ENCODE peak calls at places on chromosomes 12 and 14, in nine cellular contexts. One of them, this sample, is unnamed.

GRCh38 chr12:107515446-107515958 is 170.1 kb upstream of the PWP1 start:
- DNase-seq in uterus: no peak
- DNase-seq in breast epithelium: no peak
- DNase-seq in right lobe of liver: no peak
- DNase-seq in HCT116: peak
- DNase-seq in stomach: no peak
- DNase-seq in A549: peak
- DNase-seq in lower leg skin: peak
- DNase-seq in K562: no peak
- DNase-seq in this sample: peak

GRCh38 chr14:98022541-98023520 is 1225.6 kb downstream of the VRK1 start:
- DNase-seq in breast epithelium: no peak
- DNase-seq in K562: no peak
- DNase-seq in uterus: no peak
- DNase-seq in lower leg skin: no peak
- DNase-seq in HCT116: no peak
- DNase-seq in right lobe of liver: no peak
- DNase-seq in A549: no peak
- DNase-seq in stomach: no peak
- DNase-seq in this sample: no peak

GRCh38 chr12:123971770-123972447 is 722 bp downstream of the CCDC92 start:
- DNase-seq in breast epithelium: peak
- DNase-seq in stomach: peak
- DNase-seq in lower leg skin: peak
- DNase-seq in right lobe of liver: peak
- DNase-seq in A549: peak
- DNase-seq in K562: peak
- DNase-seq in uterus: peak
- DNase-seq in HCT116: no peak
- DNase-seq in this sample: peak

GRCh38 chr12:88781909-88782308 is 201.6 kb upstream of the KITLG start:
- DNase-seq in lower leg skin: no peak
- DNase-seq in HCT116: no peak
- DNase-seq in uterus: no peak
- DNase-seq in breast epithelium: no peak
- DNase-seq in A549: no peak
- DNase-seq in K562: no peak
- DNase-seq in right lobe of liver: no peak
- DNase-seq in stomach: no peak
- DNase-seq in this sample: no peak

GRCh38 chr14:93150227-93151206 is 34.2 kb downstream of the MOAP1 start:
- DNase-seq in HCT116: no peak
- DNase-seq in breast epithelium: no peak
- DNase-seq in uterus: no peak
- DNase-seq in right lobe of liver: peak
- DNase-seq in lower leg skin: peak
- DNase-seq in A549: no peak
- DNase-seq in K562: no peak
- DNase-seq in stomach: peak
- DNase-seq in this sample: no peak

GRCh38 chr12:71780207-71780822 is 25.7 kb downstream of the RAB21 start:
- DNase-seq in stomach: peak
- DNase-seq in right lobe of liver: no peak
- DNase-seq in K562: peak
- DNase-seq in breast epithelium: no peak
- DNase-seq in HCT116: peak
- DNase-seq in lower leg skin: no peak
- DNase-seq in uterus: no peak
- DNase-seq in A549: peak
- DNase-seq in this sample: no peak

GRCh38 chr14:63343878-63344277 is 25.1 kb upstream of the GPHB5 start:
- DNase-seq in HCT116: no peak
- DNase-seq in K562: no peak
- DNase-seq in breast epithelium: no peak
- DNase-seq in uterus: no peak
- DNase-seq in stomach: no peak
- DNase-seq in A549: no peak
- DNase-seq in right lobe of liver: no peak
- DNase-seq in lower leg skin: no peak
- DNase-seq in this sample: no peak

GRCh38 chr14:63727231-63727735 is 582 bp downstream of the SGPP1 start:
- DNase-seq in breast epithelium: peak
- DNase-seq in lower leg skin: no peak
- DNase-seq in HCT116: no peak
- DNase-seq in right lobe of liver: peak
- DNase-seq in stomach: peak
- DNase-seq in uterus: peak
- DNase-seq in K562: peak
- DNase-seq in A549: peak
- DNase-seq in this sample: peak

GRCh38 chr14:99229654-99230215 is 42.3 kb downstream of the BCL11B start:
- DNase-seq in HCT116: no peak
- DNase-seq in uterus: no peak
- DNase-seq in K562: no peak
- DNase-seq in right lobe of liver: no peak
- DNase-seq in lower leg skin: no peak
- DNase-seq in breast epithelium: no peak
- DNase-seq in stomach: no peak
- DNase-seq in A549: no peak
- DNase-seq in this sample: no peak

GRCh38 chr14:101220921-101221510 is 317.5 kb upstream of the RTL1 start:
- DNase-seq in HCT116: no peak
- DNase-seq in right lobe of liver: peak
- DNase-seq in A549: no peak
- DNase-seq in uterus: no peak
- DNase-seq in stomach: no peak
- DNase-seq in breast epithelium: no peak
- DNase-seq in K562: no peak
- DNase-seq in lower leg skin: no peak
- DNase-seq in this sample: no peak

GRCh38 chr14:61444215-61444768 is 122.9 kb downstream of the PRKCH start:
- DNase-seq in right lobe of liver: no peak
- DNase-seq in stomach: no peak
- DNase-seq in K562: no peak
- DNase-seq in HCT116: no peak
- DNase-seq in uterus: no peak
- DNase-seq in breast epithelium: no peak
- DNase-seq in lower leg skin: no peak
- DNase-seq in A549: no peak
- DNase-seq in this sample: no peak

GRCh38 chr12:6771091-6771495 is 1.2 kb upstream of the LAG3 start:
- DNase-seq in right lobe of liver: no peak
- DNase-seq in breast epithelium: no peak
- DNase-seq in lower leg skin: peak
- DNase-seq in uterus: no peak
- DNase-seq in A549: no peak
- DNase-seq in HCT116: no peak
- DNase-seq in K562: no peak
- DNase-seq in stomach: no peak
- DNase-seq in this sample: no peak

GRCh38 chr12:3168775-3169221 is 91.6 kb downstream of the TSPAN9 start:
- DNase-seq in stomach: no peak
- DNase-seq in A549: peak
- DNase-seq in right lobe of liver: no peak
- DNase-seq in lower leg skin: peak
- DNase-seq in uterus: peak
- DNase-seq in breast epithelium: peak
- DNase-seq in HCT116: peak
- DNase-seq in K562: peak
- DNase-seq in this sample: peak

GRCh38 chr12:107817250-107817649 is 42.7 kb downstream of the ASCL4 start:
- DNase-seq in right lobe of liver: no peak
- DNase-seq in A549: no peak
- DNase-seq in breast epithelium: no peak
- DNase-seq in K562: no peak
- DNase-seq in uterus: no peak
- DNase-seq in stomach: no peak
- DNase-seq in lower leg skin: no peak
- DNase-seq in HCT116: no peak
- DNase-seq in this sample: no peak

GRCh38 chr12:53451661-53452158 is at the start of gene PCBP2:
- DNase-seq in A549: peak
- DNase-seq in breast epithelium: peak
- DNase-seq in right lobe of liver: peak
- DNase-seq in lower leg skin: peak
- DNase-seq in K562: peak
- DNase-seq in HCT116: peak
- DNase-seq in uterus: peak
- DNase-seq in stomach: peak
- DNase-seq in this sample: peak
- TF ChIP-seq POLR2A in A549: peak
- TF ChIP-seq POLR2A in breast epithelium: no peak
- TF ChIP-seq POLR2A in right lobe of liver: peak
- TF ChIP-seq POLR2A in lower leg skin: peak
- TF ChIP-seq POLR2A in K562: peak
- TF ChIP-seq POLR2A in HCT116: no peak
- TF ChIP-seq POLR2A in uterus: peak
- TF ChIP-seq POLR2A in stomach: no peak
- TF ChIP-seq POLR2A in this sample: peak

DNA sequence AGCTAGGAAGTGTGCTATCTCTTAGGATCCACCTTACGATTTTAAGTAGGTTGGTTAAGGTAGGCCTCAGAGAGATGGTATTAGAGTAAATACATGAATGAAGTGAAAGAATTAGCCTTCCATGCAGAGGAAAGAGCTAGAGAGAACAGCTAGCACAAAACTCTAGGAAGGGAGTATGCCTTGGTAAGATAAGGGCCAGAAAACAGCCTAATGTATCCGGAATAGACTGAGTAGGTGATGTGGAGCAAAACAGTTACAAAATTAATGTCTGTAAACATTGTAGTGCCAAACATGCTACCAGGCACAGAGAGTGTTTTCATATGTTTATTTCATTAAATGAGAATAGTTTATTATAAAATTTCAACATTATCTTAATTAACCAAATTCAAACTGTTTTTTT is 315.1 kb downstream of the SOX5 start:
- DNase-seq in K562: no peak
- DNase-seq in breast epithelium: no peak
- DNase-seq in uterus: no peak
- DNase-seq in HCT116: no peak
- DNase-seq in lower leg skin: no peak
- DNase-seq in right lobe of liver: no peak
- DNase-seq in stomach: no peak
- DNase-seq in A549: no peak
- DNase-seq in this sample: no peak
- TF ChIP-seq POLR2A in K562: no peak
- TF ChIP-seq POLR2A in breast epithelium: no peak
- TF ChIP-seq POLR2A in uterus: no peak
- TF ChIP-seq POLR2A in HCT116: no peak
- TF ChIP-seq POLR2A in lower leg skin: no peak
- TF ChIP-seq POLR2A in right lobe of liver: no peak
- TF ChIP-seq POLR2A in stomach: no peak
- TF ChIP-seq POLR2A in A549: no peak
- TF ChIP-seq POLR2A in this sample: no peak

DNA sequence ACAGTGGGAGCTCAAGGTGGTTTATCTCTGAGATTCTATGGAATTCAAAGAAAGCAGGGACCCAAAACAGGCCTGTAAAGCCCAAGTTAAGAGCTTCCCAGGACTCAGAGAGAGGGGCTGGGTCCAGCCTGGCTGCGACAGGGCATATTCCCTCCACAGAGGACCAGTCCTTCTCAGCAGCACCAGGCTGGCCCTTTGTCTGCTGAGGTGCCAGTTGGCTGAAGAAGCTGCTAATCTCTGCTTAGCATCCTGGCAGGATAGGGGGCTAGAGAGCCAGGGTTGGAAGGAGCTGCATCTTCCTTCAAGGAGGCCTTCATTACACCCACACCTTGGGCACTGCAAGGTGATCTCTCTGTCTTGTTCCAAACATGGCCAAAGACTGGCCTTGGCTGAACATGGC is 68.3 kb upstream of the TUNAR start:
- DNase-seq in lower leg skin: no peak
- DNase-seq in uterus: no peak
- DNase-seq in right lobe of liver: no peak
- DNase-seq in stomach: no peak
- DNase-seq in A549: no peak
- DNase-seq in HCT116: no peak
- DNase-seq in K562: no peak
- DNase-seq in breast epithelium: no peak
- DNase-seq in this sample: no peak
- TF ChIP-seq POLR2A in lower leg skin: no peak
- TF ChIP-seq POLR2A in uterus: no peak
- TF ChIP-seq POLR2A in right lobe of liver: no peak
- TF ChIP-seq POLR2A in stomach: no peak
- TF ChIP-seq POLR2A in A549: no peak
- TF ChIP-seq POLR2A in HCT116: no peak
- TF ChIP-seq POLR2A in K562: no peak
- TF ChIP-seq POLR2A in breast epithelium: no peak
- TF ChIP-seq POLR2A in this sample: no peak

GRCh38 chr12:7934153-7934552 is 1.8 kb downstream of the SLC2A3 start:
- DNase-seq in K562: peak
- DNase-seq in lower leg skin: no peak
- DNase-seq in stomach: no peak
- DNase-seq in right lobe of liver: peak
- DNase-seq in breast epithelium: no peak
- DNase-seq in uterus: no peak
- DNase-seq in HCT116: no peak
- DNase-seq in A549: no peak
- DNase-seq in this sample: no peak

GRCh38 chr12:7934560-7935463 is 1.2 kb downstream of the SLC2A3 start:
- DNase-seq in HCT116: no peak
- DNase-seq in uterus: no peak
- DNase-seq in A549: no peak
- DNase-seq in lower leg skin: no peak
- DNase-seq in breast epithelium: no peak
- DNase-seq in right lobe of liver: peak
- DNase-seq in K562: no peak
- DNase-seq in stomach: no peak
- DNase-seq in this sample: no peak

GRCh38 chr12:7935464-7935772 is 569 bp downstream of the SLC2A3 start:
- DNase-seq in HCT116: no peak
- DNase-seq in uterus: no peak
- DNase-seq in A549: no peak
- DNase-seq in stomach: no peak
- DNase-seq in right lobe of liver: peak
- DNase-seq in lower leg skin: no peak
- DNase-seq in breast epithelium: no peak
- DNase-seq in K562: no peak
- DNase-seq in this sample: no peak

GRCh38 chr12:7935773-7936581 is at the start of gene SLC2A3:
- DNase-seq in uterus: peak
- DNase-seq in HCT116: no peak
- DNase-seq in breast epithelium: no peak
- DNase-seq in K562: peak
- DNase-seq in lower leg skin: peak
- DNase-seq in stomach: peak
- DNase-seq in A549: peak
- DNase-seq in right lobe of liver: peak
- DNase-seq in this sample: peak

DNA sequence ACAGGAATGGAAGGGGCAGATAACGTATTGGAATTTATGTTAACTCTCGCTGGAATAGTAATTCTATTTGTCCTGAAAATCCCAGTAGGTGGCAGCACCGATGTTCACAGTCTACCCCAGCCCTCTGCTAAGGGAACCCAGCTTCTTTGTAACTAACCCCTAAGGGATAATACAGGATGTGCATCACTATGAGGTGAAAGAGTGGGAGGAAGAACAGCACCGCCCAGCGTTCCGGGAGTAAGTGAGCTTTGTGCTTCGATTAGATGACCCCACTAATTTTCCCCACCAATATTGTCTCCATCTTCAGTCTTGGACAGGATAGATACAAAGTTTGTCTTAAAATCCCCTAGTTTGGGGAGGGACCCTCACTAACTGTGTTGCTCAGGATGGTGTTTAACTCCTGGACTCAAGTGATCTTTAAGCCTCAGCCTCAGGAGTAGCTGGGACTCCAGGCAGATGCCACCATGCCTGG is 2.7 kb downstream of the SLC2A3 start:
- DNase-seq in HCT116: peak
- DNase-seq in A549: peak
- DNase-seq in right lobe of liver: peak
- DNase-seq in breast epithelium: no peak
- DNase-seq in K562: peak
- DNase-seq in stomach: peak
- DNase-seq in lower leg skin: peak
- DNase-seq in uterus: peak
- DNase-seq in this sample: peak
- TF ChIP-seq POLR2A in HCT116: no peak
- TF ChIP-seq POLR2A in A549: no peak
- TF ChIP-seq POLR2A in right lobe of liver: no peak
- TF ChIP-seq POLR2A in breast epithelium: peak
- TF ChIP-seq POLR2A in K562: no peak
- TF ChIP-seq POLR2A in stomach: no peak
- TF ChIP-seq POLR2A in lower leg skin: no peak
- TF ChIP-seq POLR2A in uterus: peak
- TF ChIP-seq POLR2A in this sample: no peak